ENCODE peak calls at places on chromosomes 5 and 9, in eight cellular contexts. P is type B pancreatic cell; T is CD4-positive, alpha-beta T cell; H is neuronal stem cell; U is activated naive CD8-positive, alpha-beta T cell treated with anti-CD3 and anti-CD28 coated beads, Interleukin-2, amount 50 U/mL, for 16 hours; M is neural progenitor cell; R is activated naive CD4-positive, alpha-beta T cell; K is K562. Y is an unnamed sample.

GRCh38 chr5:150017606-150018005 is 17.1 kb downstream of the HMGXB3 start:
- DNase-seq in M (no peak), H (no peak), U (no peak), T (no peak), P (no peak), R (no peak), K (no peak), Y (no peak)

GRCh38 chr5:95697781-95698681 is 15.2 kb upstream of the SPATA9 start:
- DNase-seq in P (no peak), K (peak; percentile 72), H (no peak), R (no peak), M (no peak), U (no peak), T (no peak), Y (no peak)

GRCh38 chr5:148147415-148147814 is 20.9 kb upstream of the SPINK14 start:
- DNase-seq in H (no peak), U (no peak), T (no peak), M (no peak), P (no peak), K (no peak), R (no peak), Y (no peak)

GRCh38 chr5:43425965-43426364 is 13.8 kb upstream of the CCL28 start:
- DNase-seq in R (no peak), U (no peak), K (no peak), M (no peak), T (no peak), P (no peak), H (no peak), Y (no peak)

GRCh38 chr5:122602700-122603099 is 172.2 kb upstream of the SNX2 start:
- DNase-seq in U (no peak), R (no peak), P (no peak), K (no peak), M (no peak), H (no peak), T (no peak), Y (no peak)

GRCh38 chr9:5193345-5193744 is 7.9 kb upstream of the INSL6 start:
- DNase-seq in R (no peak), T (no peak), H (no peak), M (no peak), K (no peak), P (no peak), U (no peak), Y (no peak)

GRCh38 chr9:137314561-137315560 is 12.8 kb upstream of the NRARP start:
- DNase-seq in T (peak; percentile 32), U (no peak), K (no peak), R (no peak), P (peak; percentile 71), H (no peak), M (peak; percentile 50), Y (peak; percentile 78)

GRCh38 chr9:112074250-112075008 is 100.7 kb downstream of the SUSD1 start:
- DNase-seq in R (peak; percentile 10), U (peak; percentile 50), T (peak; percentile 64), M (peak; percentile 79), H (peak; percentile 63), K (peak; percentile 79), P (no peak), Y (no peak)

GRCh38 chr9:123343428-123344272 is 12.3 kb upstream of the CRB2 start:
- DNase-seq in P (no peak), K (peak; percentile 84), H (no peak), T (no peak), U (no peak), R (no peak), M (no peak), Y (no peak)

Y was measured in upper lobe of left lung.